ENCODE peak calls at places on chromosome 3, in seven cellular contexts. One of them, this sample, is unnamed. For H3K4me1, the result is how much of the 10 kb centered on the place peaks cover.

GRCh38 chr3:139263798-139264197 is 80.0 kb upstream of the MRPS22 start:
- DNase-seq in colonic mucosa: no peak
- DNase-seq in GM23248: no peak
- DNase-seq in K562: no peak
- DNase-seq in Karpas-422: no peak
- DNase-seq in fibroblast of lung: no peak
- DNase-seq in mesendoderm: no peak
- DNase-seq in this sample: no peak

GRCh38 chr3:134347516-134347915 is 26.7 kb downstream of the AMOTL2 start:
- DNase-seq in GM23248: no peak
- DNase-seq in mesendoderm: no peak
- DNase-seq in Karpas-422: no peak
- DNase-seq in K562: no peak
- DNase-seq in colonic mucosa: peak
- DNase-seq in fibroblast of lung: no peak
- DNase-seq in this sample: no peak

GRCh38 chr3:125262155-125262554 is 49.6 kb upstream of the SLC12A8 start:
- DNase-seq in K562: no peak
- DNase-seq in mesendoderm: no peak
- DNase-seq in GM23248: no peak
- DNase-seq in colonic mucosa: no peak
- DNase-seq in fibroblast of lung: no peak
- DNase-seq in Karpas-422: no peak
- DNase-seq in this sample: no peak

GRCh38 chr3:51375571-51375970 is 9.5 kb upstream of the MANF start:
- DNase-seq in mesendoderm: no peak
- DNase-seq in colonic mucosa: no peak
- DNase-seq in Karpas-422: no peak
- DNase-seq in K562: no peak
- DNase-seq in fibroblast of lung: no peak
- DNase-seq in GM23248: no peak
- DNase-seq in this sample: no peak

GRCh38 chr3:177051419-177051818 is 145.9 kb downstream of the TBL1XR1 start:
- DNase-seq in mesendoderm: peak
- DNase-seq in colonic mucosa: no peak
- DNase-seq in Karpas-422: peak
- DNase-seq in K562: no peak
- DNase-seq in GM23248: no peak
- DNase-seq in fibroblast of lung: no peak
- DNase-seq in this sample: no peak

GRCh38 chr3:124552224-124552623 is 178.0 kb upstream of the UMPS start:
- DNase-seq in colonic mucosa: peak
- DNase-seq in mesendoderm: no peak
- DNase-seq in Karpas-422: no peak
- DNase-seq in fibroblast of lung: peak
- DNase-seq in K562: no peak
- DNase-seq in GM23248: no peak
- DNase-seq in this sample: no peak

GRCh38 chr3:194872669-194872977 is 186.9 kb downstream of the FAM43A start:
- DNase-seq in colonic mucosa: no peak
- DNase-seq in fibroblast of lung: peak
- DNase-seq in mesendoderm: peak
- DNase-seq in GM23248: peak
- DNase-seq in K562: no peak
- DNase-seq in Karpas-422: no peak
- DNase-seq in this sample: peak

GRCh38 chr3:141578197-141578596 is 91.4 kb downstream of the RASA2 start:
- DNase-seq in colonic mucosa: no peak
- DNase-seq in fibroblast of lung: peak
- DNase-seq in mesendoderm: no peak
- DNase-seq in K562: no peak
- DNase-seq in Karpas-422: no peak
- DNase-seq in GM23248: peak
- DNase-seq in this sample: no peak

GRCh38 chr3:99965077-99965476 is 147.4 kb downstream of the CMSS1 start:
- DNase-seq in colonic mucosa: no peak
- DNase-seq in Karpas-422: no peak
- DNase-seq in K562: no peak
- DNase-seq in fibroblast of lung: peak
- DNase-seq in mesendoderm: no peak
- DNase-seq in GM23248: peak
- DNase-seq in this sample: no peak

GRCh38 chr3:11574981-11575669 is 68.6 kb downstream of the VGLL4 start:
- DNase-seq in GM23248: no peak
- DNase-seq in colonic mucosa: no peak
- DNase-seq in mesendoderm: no peak
- DNase-seq in K562: no peak
- DNase-seq in fibroblast of lung: no peak
- DNase-seq in Karpas-422: no peak
- DNase-seq in this sample: no peak

GRCh38 chr3:11578169-11578568 is 65.5 kb downstream of the VGLL4 start:
- DNase-seq in fibroblast of lung: no peak
- DNase-seq in K562: no peak
- DNase-seq in Karpas-422: no peak
- DNase-seq in GM23248: no peak
- DNase-seq in mesendoderm: no peak
- DNase-seq in colonic mucosa: no peak
- DNase-seq in this sample: no peak

GRCh38 chr3:11580645-11581044 is 63.1 kb downstream of the VGLL4 start:
- DNase-seq in K562: no peak
- DNase-seq in Karpas-422: no peak
- DNase-seq in mesendoderm: no peak
- DNase-seq in colonic mucosa: no peak
- DNase-seq in fibroblast of lung: no peak
- DNase-seq in GM23248: no peak
- DNase-seq in this sample: no peak

GRCh38 chr3:11575964-11576363 is 67.8 kb downstream of the VGLL4 start:
- DNase-seq in colonic mucosa: no peak
- DNase-seq in Karpas-422: no peak
- DNase-seq in GM23248: no peak
- DNase-seq in fibroblast of lung: no peak
- DNase-seq in K562: no peak
- DNase-seq in mesendoderm: no peak
- DNase-seq in this sample: no peak

GRCh38 chr3:11576453-11576852 is 67.3 kb downstream of the VGLL4 start:
- DNase-seq in fibroblast of lung: no peak
- DNase-seq in colonic mucosa: no peak
- DNase-seq in mesendoderm: no peak
- DNase-seq in Karpas-422: no peak
- DNase-seq in K562: no peak
- DNase-seq in GM23248: peak
- DNase-seq in this sample: no peak
- H3K9ac ChIP-seq in fibroblast of lung: no peak
- H3K9ac ChIP-seq in colonic mucosa: no peak
- H3K9ac ChIP-seq in mesendoderm: no peak
- H3K9ac ChIP-seq in Karpas-422: no peak
- H3K9ac ChIP-seq in K562: no peak
- H3K9ac ChIP-seq in GM23248: peak
- H3K9ac ChIP-seq in this sample: no peak

DNA sequence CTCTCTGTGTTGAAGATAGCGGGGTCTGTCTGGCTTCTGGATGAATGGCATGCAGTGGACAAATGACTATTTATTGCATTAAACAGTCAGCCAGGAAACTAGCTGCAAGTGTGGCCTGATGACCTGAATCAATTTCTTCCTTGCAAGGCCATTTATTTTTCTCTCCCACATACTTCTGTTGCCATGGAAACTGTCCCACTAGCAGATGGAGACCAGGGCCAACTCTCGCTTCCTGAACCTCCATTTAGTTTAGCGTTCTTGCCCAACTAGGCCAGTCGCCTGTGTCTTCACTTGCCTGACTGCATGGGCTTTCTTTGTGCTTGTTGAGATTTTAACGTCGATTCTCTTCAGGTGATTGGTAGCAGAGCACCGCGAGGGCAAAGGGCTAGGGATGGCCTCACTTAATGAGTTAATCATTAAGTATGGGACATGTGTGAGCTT is 27.6 kb downstream of the LMCD1 start:
- DNase-seq in colonic mucosa: no peak
- DNase-seq in GM23248: peak
- DNase-seq in fibroblast of lung: peak
- DNase-seq in mesendoderm: peak
- DNase-seq in Karpas-422: no peak
- DNase-seq in K562: no peak
- DNase-seq in this sample: no peak
- H3K4me1 ChIP-seq in colonic mucosa: under half
- H3K4me1 ChIP-seq in GM23248: under half
- H3K4me1 ChIP-seq in fibroblast of lung: under half
- H3K4me1 ChIP-seq in mesendoderm: under half
- H3K4me1 ChIP-seq in Karpas-422: under half
- H3K4me1 ChIP-seq in K562: under half
- H3K4me1 ChIP-seq in this sample: under half

DNA sequence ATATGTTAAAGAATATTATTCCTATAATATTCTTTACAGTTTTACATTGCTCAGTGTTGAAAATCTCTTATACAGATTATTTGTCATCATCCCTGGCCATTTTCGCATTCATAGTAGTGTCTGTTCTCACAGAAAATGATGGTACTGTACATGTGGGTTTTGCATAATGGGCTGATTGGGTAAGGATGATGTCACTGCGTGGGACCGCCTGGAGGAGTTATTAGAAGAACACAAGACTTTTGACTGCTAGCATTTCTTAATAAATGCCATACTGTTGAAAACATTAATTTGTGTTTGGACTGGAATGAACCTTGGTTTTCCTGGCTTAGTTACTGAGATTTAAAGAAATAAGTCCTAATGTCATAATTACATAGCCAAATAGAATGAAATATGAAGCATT is 20.3 kb downstream of the LRCH3 start:
- DNase-seq in K562: no peak
- DNase-seq in mesendoderm: no peak
- DNase-seq in fibroblast of lung: peak
- DNase-seq in GM23248: peak
- DNase-seq in Karpas-422: no peak
- DNase-seq in colonic mucosa: no peak
- DNase-seq in this sample: no peak
- H3K9ac ChIP-seq in K562: no peak
- H3K9ac ChIP-seq in mesendoderm: no peak
- H3K9ac ChIP-seq in fibroblast of lung: no peak
- H3K9ac ChIP-seq in GM23248: peak
- H3K9ac ChIP-seq in Karpas-422: no peak
- H3K9ac ChIP-seq in colonic mucosa: no peak
- H3K9ac ChIP-seq in this sample: no peak

GRCh38 chr3:61901481-61901880 is 340.1 kb downstream of the PTPRG start:
- DNase-seq in GM23248: no peak
- DNase-seq in mesendoderm: no peak
- DNase-seq in Karpas-422: no peak
- DNase-seq in fibroblast of lung: no peak
- DNase-seq in K562: no peak
- DNase-seq in colonic mucosa: no peak
- DNase-seq in this sample: no peak

GRCh38 chr3:61907210-61907609 is 345.8 kb downstream of the PTPRG start:
- DNase-seq in colonic mucosa: no peak
- DNase-seq in K562: no peak
- DNase-seq in mesendoderm: no peak
- DNase-seq in GM23248: no peak
- DNase-seq in Karpas-422: no peak
- DNase-seq in fibroblast of lung: no peak
- DNase-seq in this sample: no peak

GRCh38 chr3:61903074-61903473 is 341.7 kb downstream of the PTPRG start:
- DNase-seq in GM23248: no peak
- DNase-seq in colonic mucosa: no peak
- DNase-seq in mesendoderm: no peak
- DNase-seq in Karpas-422: no peak
- DNase-seq in K562: no peak
- DNase-seq in fibroblast of lung: no peak
- DNase-seq in this sample: no peak

GRCh38 chr3:61901986-61902385 is 340.6 kb downstream of the PTPRG start:
- DNase-seq in mesendoderm: no peak
- DNase-seq in GM23248: no peak
- DNase-seq in Karpas-422: no peak
- DNase-seq in K562: no peak
- DNase-seq in colonic mucosa: no peak
- DNase-seq in fibroblast of lung: no peak
- DNase-seq in this sample: no peak

GRCh38 chr3:61903931-61904657 is 342.7 kb downstream of the PTPRG start:
- DNase-seq in mesendoderm: no peak
- DNase-seq in Karpas-422: no peak
- DNase-seq in K562: no peak
- DNase-seq in fibroblast of lung: peak
- DNase-seq in colonic mucosa: peak
- DNase-seq in GM23248: peak
- DNase-seq in this sample: no peak
- H3K4me1 ChIP-seq in mesendoderm: under half
- H3K4me1 ChIP-seq in Karpas-422: under half
- H3K4me1 ChIP-seq in K562: under half
- H3K4me1 ChIP-seq in fibroblast of lung: under half
- H3K4me1 ChIP-seq in colonic mucosa: under half
- H3K4me1 ChIP-seq in GM23248: under half
- H3K4me1 ChIP-seq in this sample: under half

GRCh38 chr3:184377374-184377773 is 633 bp downstream of the THPO start:
- DNase-seq in colonic mucosa: no peak
- DNase-seq in fibroblast of lung: no peak
- DNase-seq in K562: no peak
- DNase-seq in GM23248: no peak
- DNase-seq in Karpas-422: peak
- DNase-seq in mesendoderm: no peak
- DNase-seq in this sample: no peak

GRCh38 chr3:184379375-184380209 is at the start of gene CHRD:
- DNase-seq in fibroblast of lung: no peak
- DNase-seq in GM23248: no peak
- DNase-seq in colonic mucosa: no peak
- DNase-seq in mesendoderm: peak
- DNase-seq in Karpas-422: no peak
- DNase-seq in K562: no peak
- DNase-seq in this sample: no peak

GRCh38 chr3:184378650-184379374 is 805 bp upstream of the THPO start:
- DNase-seq in colonic mucosa: no peak
- DNase-seq in fibroblast of lung: no peak
- DNase-seq in mesendoderm: no peak
- DNase-seq in Karpas-422: no peak
- DNase-seq in GM23248: no peak
- DNase-seq in K562: no peak
- DNase-seq in this sample: no peak

GRCh38 chr3:184375747-184376495 is 2.1 kb downstream of the THPO start:
- DNase-seq in Karpas-422: no peak
- DNase-seq in mesendoderm: no peak
- DNase-seq in GM23248: no peak
- DNase-seq in colonic mucosa: no peak
- DNase-seq in K562: no peak
- DNase-seq in fibroblast of lung: no peak
- DNase-seq in this sample: no peak

GRCh38 chr3:184377882-184378445 is at the start of gene THPO:
- DNase-seq in K562: peak
- DNase-seq in mesendoderm: peak
- DNase-seq in colonic mucosa: no peak
- DNase-seq in fibroblast of lung: no peak
- DNase-seq in Karpas-422: peak
- DNase-seq in GM23248: no peak
- DNase-seq in this sample: no peak
- H3K9ac ChIP-seq in K562: peak
- H3K9ac ChIP-seq in mesendoderm: peak
- H3K9ac ChIP-seq in colonic mucosa: peak
- H3K9ac ChIP-seq in fibroblast of lung: no peak
- H3K9ac ChIP-seq in Karpas-422: peak
- H3K9ac ChIP-seq in GM23248: no peak
- H3K9ac ChIP-seq in this sample: peak